ENCODE peak calls at places on chromosomes 6 and 20, in seven cellular contexts. X is OCI-LY7, I is neural progenitor cell, D is PC-3, E is HCT116, S is MM.1S, F is SK-N-SH. L is an unnamed sample. For H3K9me3, the result is how much of the 10 kb centered on the place peaks cover.

GRCh38 chr6:152273638-152274037 is 363.5 kb downstream of the SYNE1 start:
- DNase-seq in X (no peak), D (no peak), I (peak), F (no peak), S (no peak), E (no peak), L (peak)

GRCh38 chr20:54212226-54212625 is 4.3 kb downstream of the PFDN4 start:
- DNase-seq in F (no peak), I (no peak), D (no peak), E (no peak), X (no peak), S (no peak), L (no peak)

GRCh38 chr6:7671581-7671980 is 54.3 kb upstream of the BMP6 start:
- DNase-seq in E (no peak), D (no peak), F (no peak), X (no peak), I (no peak), S (no peak), L (no peak)

GRCh38 chr20:8434326-8434876 is 302.3 kb downstream of the PLCB1 start:
- DNase-seq in X (no peak), D (no peak), S (no peak), F (no peak), I (no peak), E (no peak), L (no peak)

GRCh38 chr6:97215157-97215769 is 67.8 kb downstream of the MMS22L start:
- DNase-seq in X (peak), E (peak), D (peak), S (no peak), I (peak), F (peak), L (peak)

GRCh38 chr20:53837126-53837826 is 233.1 kb downstream of the BCAS1 start:
- DNase-seq in X (no peak), S (no peak), D (no peak), F (no peak), I (no peak), E (no peak), L (peak)

GRCh38 chr6:16602035-16602434 is 159.2 kb downstream of the ATXN1 start:
- DNase-seq in D (no peak), X (no peak), F (no peak), I (no peak), S (no peak), E (no peak), L (no peak)

GRCh38 chr6:42748241-42748898 is 2.5 kb upstream of the TBCC start:
- DNase-seq in S (no peak), F (no peak), D (no peak), X (no peak), I (no peak), E (no peak), L (no peak)

GRCh38 chr20:13396036-13396435 is 175.0 kb downstream of the ISM1 start:
- DNase-seq in D (no peak), F (no peak), I (no peak), E (no peak), X (no peak), S (peak), L (no peak)

GRCh38 chr6:39343461-39343870 is 21.0 kb upstream of the KCNK16 start:
- DNase-seq in E (no peak), I (no peak), F (no peak), X (no peak), D (no peak), S (no peak), L (no peak)

GRCh38 chr6:158713469-158713868 is 63.6 kb downstream of the SYTL3 start:
- DNase-seq in S (no peak), D (no peak), F (no peak), I (no peak), X (no peak), E (no peak), L (no peak)

GRCh38 chr20:23358563-23358906 is 3.4 kb upstream of the GZF1 start:
- DNase-seq in S (no peak), D (no peak), X (no peak), E (no peak), F (no peak), I (no peak), L (no peak)

GRCh38 chr20:32536861-32537656 is 48.1 kb downstream of the NOL4L start:
- DNase-seq in X (peak), I (peak), D (peak), F (peak), E (no peak), S (peak), L (peak)

GRCh38 chr20:363319-364078 is 16.6 kb downstream of the NRSN2 start:
- DNase-seq in F (no peak), S (no peak), E (no peak), D (peak), I (no peak), X (peak), L (peak)

DNA sequence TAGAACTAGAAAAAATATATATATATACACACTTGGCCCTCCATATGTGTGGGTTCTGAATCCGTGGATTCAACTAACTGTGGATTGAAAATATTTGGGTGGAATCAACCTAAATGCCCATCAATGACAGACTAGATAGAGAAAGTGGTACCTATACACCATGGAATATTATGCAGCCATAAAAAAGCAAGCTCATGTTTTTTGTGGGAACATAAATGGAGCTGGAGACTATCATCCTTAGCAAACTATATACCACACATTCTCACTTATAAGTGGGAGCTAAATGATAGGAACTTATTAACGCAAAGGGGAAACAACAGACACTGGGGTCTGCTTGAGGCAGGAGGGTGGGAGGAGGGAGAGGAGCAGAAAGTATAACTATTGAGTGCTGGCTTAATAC is 28.0 kb downstream of the OR2A4 start:
- DNase-seq in E (no peak), I (no peak), S (no peak), D (no peak), X (no peak), F (no peak), L (no peak)
- TF ChIP-seq EZH2phosphoT487 in E (no peak), I (no peak), S (no peak), D (no peak), X (no peak), F (no peak), L (no peak)

GRCh38 chr20:38894091-38894847 is 31.9 kb upstream of the FAM83D start:
- DNase-seq in D (no peak), X (no peak), F (peak), E (no peak), I (no peak), S (no peak), L (no peak)
- TF ChIP-seq CTCF in D (no peak), X (peak), F (no peak), E (no peak), I (no peak), S (no peak), L (no peak)

GRCh38 chr20:39640147-39640546 is 678.0 kb downstream of the DHX35 start:
- DNase-seq in S (no peak), E (no peak), F (no peak), D (no peak), I (no peak), X (no peak), L (no peak)

GRCh38 chr20:39643292-39643691 is 681.1 kb downstream of the DHX35 start:
- DNase-seq in E (no peak), X (no peak), D (no peak), S (no peak), I (no peak), F (no peak), L (no peak)

GRCh38 chr20:39641423-39641822 is 679.3 kb downstream of the DHX35 start:
- DNase-seq in X (no peak), F (no peak), S (no peak), E (no peak), I (no peak), D (no peak), L (no peak)

GRCh38 chr20:39645130-39645529 is 683.0 kb downstream of the DHX35 start:
- DNase-seq in E (no peak), F (no peak), X (no peak), D (no peak), I (peak), S (no peak), L (no peak)
- H3K9me3 ChIP-seq in E (under half), F (under half), X (under half), D (under half), I (under half), S (under half), L (under half)

DNA sequence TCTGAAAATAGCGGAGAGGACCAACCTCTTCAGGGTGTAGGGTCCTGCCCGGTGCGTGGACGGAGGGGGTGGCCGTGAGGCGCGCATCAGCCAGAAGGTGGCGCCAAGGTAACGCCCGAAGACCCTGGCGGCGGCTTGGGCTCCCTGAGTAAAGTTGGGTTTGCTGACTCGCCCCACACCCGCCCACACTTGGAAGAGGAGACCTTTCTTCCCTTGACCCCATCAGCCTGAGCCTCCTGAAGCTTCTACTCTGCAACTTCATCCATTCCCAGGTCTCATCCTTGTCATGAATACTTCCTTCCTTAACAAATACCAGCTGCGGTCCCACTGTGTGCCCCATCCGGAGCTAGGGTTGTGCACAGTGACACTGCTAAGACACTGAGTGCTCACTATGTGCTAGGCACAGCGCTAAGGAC is 14.6 kb downstream of the CD40 start:
- DNase-seq in F (peak), I (peak), D (peak), S (peak), X (peak), E (peak), L (peak)
- TF ChIP-seq EZH2phosphoT487 in F (no peak), I (no peak), D (no peak), S (no peak), X (no peak), E (no peak), L (no peak)

DNA sequence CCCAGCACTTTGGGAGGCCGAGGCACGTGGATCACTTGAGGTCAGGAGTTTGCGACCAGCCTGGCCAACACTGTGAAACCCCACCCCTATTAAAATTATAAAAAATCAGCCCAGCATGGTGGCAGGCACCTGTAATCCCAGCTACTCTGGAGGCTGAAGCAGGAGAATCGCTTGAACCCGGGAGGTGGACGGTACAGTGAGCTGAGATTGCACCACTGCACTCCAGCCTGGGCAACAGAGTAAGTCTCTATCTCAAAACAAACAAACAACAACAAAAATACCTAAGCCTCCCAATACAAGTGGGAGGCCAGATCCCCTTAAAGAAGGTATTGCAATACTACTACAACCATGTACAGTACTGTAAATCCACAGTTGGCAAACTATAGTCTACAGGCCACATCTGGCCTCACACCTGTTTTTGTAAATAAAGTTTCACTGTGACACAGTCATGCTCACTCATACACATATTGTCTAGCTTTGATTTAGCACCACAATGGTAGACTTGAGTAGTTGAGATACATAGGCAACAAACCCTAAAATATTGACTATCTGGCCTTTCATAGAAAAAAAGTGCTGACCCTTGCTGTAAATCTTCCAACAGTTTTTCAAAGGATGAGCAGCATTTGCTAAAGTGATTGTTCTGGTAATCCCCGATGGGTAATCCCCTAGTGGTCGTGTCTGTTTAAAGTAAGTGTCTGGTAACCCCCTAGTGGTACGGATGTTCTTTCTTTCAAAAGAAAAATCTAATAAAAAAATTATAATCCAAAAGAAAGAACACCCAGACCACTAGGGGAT is 202.0 kb downstream of the RNGTT start:
- DNase-seq in X (peak), S (no peak), I (peak), F (no peak), D (peak), E (no peak), L (no peak)
- TF ChIP-seq CTCF in X (peak), S (no peak), I (peak), F (peak), D (peak), E (peak), L (no peak)

DNA sequence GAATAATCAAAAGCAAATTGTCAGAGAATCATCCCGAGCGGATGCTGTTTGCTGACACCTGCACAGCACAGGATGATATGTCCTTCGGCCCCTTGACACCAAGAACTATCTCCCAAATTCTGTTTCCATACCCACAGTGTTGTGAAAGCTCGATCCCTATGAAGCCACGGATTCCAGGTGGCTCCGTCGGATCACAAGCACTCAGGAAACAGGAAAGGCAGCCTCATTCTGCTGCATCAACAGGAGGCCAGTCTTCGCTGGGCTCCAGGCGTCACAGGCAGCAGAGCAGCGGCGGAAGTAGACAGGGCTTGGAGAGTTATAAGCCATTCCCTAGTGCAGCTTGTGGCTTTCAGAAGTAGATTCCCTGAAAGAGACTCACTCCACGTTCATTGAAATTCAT is 342.3 kb downstream of the C6orf118 start:
- DNase-seq in D (no peak), S (no peak), F (no peak), X (no peak), I (peak), E (no peak), L (no peak)
- H3K9me3 ChIP-seq in D (under half), S (under half), F (under half), X (under half), I (under half), E (under half), L (under half)

GRCh38 chr20:3752386-3752759 is 15.2 kb downstream of the ADISSP start:
- DNase-seq in X (no peak), I (no peak), D (no peak), F (no peak), E (no peak), S (no peak), L (no peak)

GRCh38 chr20:3753501-3754257 is 13.9 kb downstream of the ADISSP start:
- DNase-seq in E (no peak), S (no peak), I (no peak), F (no peak), X (no peak), D (no peak), L (no peak)

GRCh38 chr20:3751664-3752385 is 15.7 kb downstream of the ADISSP start:
- DNase-seq in D (no peak), F (peak), S (no peak), X (no peak), E (no peak), I (peak), L (peak)

GRCh38 chr20:3754258-3754595 is 13.3 kb downstream of the ADISSP start:
- DNase-seq in E (no peak), F (no peak), I (no peak), S (no peak), X (no peak), D (no peak), L (no peak)

DNA sequence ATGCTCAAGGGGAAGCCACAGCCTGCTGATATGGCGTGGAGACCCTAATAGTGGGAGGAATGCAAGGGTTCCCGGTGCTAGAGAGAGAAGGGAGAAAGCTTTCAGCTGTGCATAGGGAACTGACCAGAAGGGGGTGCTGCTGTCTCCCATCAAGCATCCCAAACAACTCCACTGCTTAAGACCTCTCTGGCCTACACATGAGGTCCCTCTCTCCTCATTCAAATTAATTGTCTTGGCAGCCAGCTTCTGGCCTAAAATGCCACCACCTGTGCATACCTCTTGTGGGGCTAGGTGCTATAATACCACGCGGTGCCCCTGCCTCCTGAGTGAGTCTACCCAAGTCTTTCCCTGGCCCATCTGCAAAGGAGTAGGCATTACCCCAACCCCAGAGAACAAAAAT is 14.5 kb downstream of the ADISSP start:
- DNase-seq in F (peak), S (no peak), I (peak), D (peak), E (peak), X (peak), L (peak)
- TF ChIP-seq EZH2phosphoT487 in F (no peak), S (no peak), I (no peak), D (no peak), E (no peak), X (no peak), L (no peak)

DNA sequence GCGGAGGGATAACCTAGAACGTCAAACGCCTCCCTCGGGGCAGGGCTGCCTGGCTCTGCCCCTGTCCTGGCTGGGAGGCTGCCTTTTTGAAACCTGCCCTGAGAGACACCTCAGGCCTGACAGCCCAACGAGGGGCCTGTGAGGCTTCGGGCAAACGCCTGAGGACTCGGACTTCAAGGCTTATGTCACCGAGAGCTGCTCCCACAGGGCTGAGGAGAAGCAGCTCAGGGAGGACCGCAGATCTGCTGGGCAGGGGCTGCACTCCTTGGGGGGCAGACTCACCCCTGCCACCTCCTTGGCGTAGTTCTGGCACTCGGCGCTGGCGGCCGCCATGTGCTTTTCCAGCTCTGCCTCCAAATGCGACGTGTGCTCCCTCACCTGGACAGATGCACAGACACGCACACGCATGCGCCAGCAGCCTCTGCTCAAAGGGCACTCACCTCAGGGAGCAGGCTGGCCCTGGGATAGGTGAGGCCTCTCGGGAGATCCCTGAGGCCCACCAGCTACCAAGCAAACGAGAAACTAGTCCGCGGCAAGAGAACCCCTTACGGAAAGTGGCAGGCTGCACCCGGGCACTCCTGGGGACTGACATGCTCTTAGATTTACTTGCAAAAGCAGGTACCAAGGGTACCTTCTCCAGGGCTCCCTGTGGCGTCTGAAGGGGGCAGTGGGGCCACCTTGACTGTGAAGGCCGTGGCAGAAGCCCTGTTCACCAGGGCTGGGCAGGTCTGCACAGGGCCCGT is 49.6 kb downstream of the DSTN start:
- DNase-seq in X (no peak), I (no peak), S (no peak), E (no peak), D (no peak), F (peak), L (no peak)
- TF ChIP-seq CTCF in X (no peak), I (no peak), S (no peak), E (no peak), D (no peak), F (no peak), L (no peak)

GRCh38 chr6:67881706-67882065 is 753.4 kb upstream of the ADGRB3 start:
- DNase-seq in I (no peak), D (no peak), F (no peak), X (no peak), E (no peak), S (no peak), L (no peak)
- H3K9me3 ChIP-seq in I (under half), D (under half), F (under half), X (under half), E (under half), S (under half), L (under half)

GRCh38 chr6:56875961-56876360 is 78.9 kb upstream of the BEND6 start:
- DNase-seq in I (no peak), E (no peak), S (no peak), D (peak), F (no peak), X (no peak), L (peak)
- TF ChIP-seq EZH2phosphoT487 in I (no peak), E (no peak), S (no peak), D (no peak), F (no peak), X (no peak), L (no peak)

L was measured in hepatocyte.